ENCODE peak calls at places on chromosome 13, in four cellular contexts. W is GM23338, Q is breast epithelium, N is esophagus muscularis mucosa. F is an unnamed sample.

GRCh38 chr13:73532582-73532981 is 473.8 kb downstream of the KLF5 start:
- DNase-seq in W (no peak), Q (no peak), N (no peak), F (no peak)

GRCh38 chr13:20616059-20616797 is 49.3 kb downstream of the IFT88 start:
- DNase-seq in W (no peak), Q (no peak), N (no peak), F (no peak)

GRCh38 chr13:27960362-27961226 is 8.5 kb downstream of the CDX2 start:
- DNase-seq in W (peak; percentile 92), Q (peak; percentile 76), N (no peak), F (peak; percentile 60)

GRCh38 chr13:85700909-85701308 is 98.3 kb downstream of the SLITRK6 start:
- DNase-seq in W (no peak), Q (no peak), N (no peak), F (no peak)

GRCh38 chr13:26882731-26883130 is 122.1 kb upstream of the GPR12 start:
- DNase-seq in W (no peak), Q (no peak), N (no peak), F (no peak)

GRCh38 chr13:46961719-46962118 is 64.9 kb upstream of the HTR2A start:
- DNase-seq in W (no peak), Q (no peak), N (no peak), F (no peak)

GRCh38 chr13:78993792-78994191 is 334.8 kb upstream of the OBI1 start:
- DNase-seq in W (peak; percentile 19), Q (no peak), N (no peak), F (no peak)

GRCh38 chr13:52356327-52356726 is 49.6 kb downstream of the THSD1 start:
- DNase-seq in W (no peak), Q (no peak), N (no peak), F (no peak)

GRCh38 chr13:111503905-111504695 is 183.7 kb downstream of the TEX29 start:
- DNase-seq in W (no peak), Q (peak; percentile 10), N (no peak), F (no peak)

GRCh38 chr13:40069173-40070044 is 413.9 kb downstream of the COG6 start:
- DNase-seq in W (peak; percentile 84), Q (peak; percentile 75), N (peak; percentile 91), F (no peak)

GRCh38 chr13:31835932-31836331 is 96.6 kb downstream of the RXFP2 start:
- DNase-seq in W (no peak), Q (no peak), N (no peak), F (no peak)

GRCh38 chr13:102584423-102584822 is 12.4 kb upstream of the TPP2 start:
- DNase-seq in W (no peak), Q (no peak), N (no peak), F (no peak)

GRCh38 chr13:106797081-106797640 is 229.2 kb upstream of the ARGLU1 start:
- DNase-seq in W (no peak), Q (no peak), N (no peak), F (no peak)

GRCh38 chr13:71866173-71867091 is 572 bp downstream of the DACH1 start:
- DNase-seq in W (peak; percentile 33), Q (peak; percentile 51), N (no peak), F (no peak)

GRCh38 chr13:97359181-97360057 is 74.5 kb upstream of the RAP2A start:
- DNase-seq in W (peak; percentile 88), Q (no peak), N (no peak), F (no peak)

GRCh38 chr13:106710267-106710666 is 142.3 kb upstream of the ARGLU1 start:
- DNase-seq in W (no peak), Q (no peak), N (no peak), F (no peak)

GRCh38 chr13:44274838-44275237 is 98.8 kb upstream of the SERP2 start:
- DNase-seq in W (no peak), Q (no peak), N (no peak), F (no peak)

GRCh38 chr13:100510208-100510997 is 78.2 kb downstream of the GGACT start:
- DNase-seq in W (peak; percentile 71), Q (no peak), N (no peak), F (no peak)

GRCh38 chr13:96968027-96968426 is 26.2 kb downstream of the OXGR1 start:
- DNase-seq in W (no peak), Q (no peak), N (no peak), F (no peak)

GRCh38 chr13:84653915-84654534 is 771.8 kb upstream of the SLITRK1 start:
- DNase-seq in W (no peak), Q (no peak), N (no peak), F (no peak)

GRCh38 chr13:104854698-104855097 is 1680.8 kb downstream of the EFNB2 start:
- DNase-seq in W (no peak), Q (no peak), N (no peak), F (no peak)

GRCh38 chr13:48748681-48749080 is 95.0 kb downstream of the CYSLTR2 start:
- DNase-seq in W (no peak), Q (no peak), N (no peak), F (no peak)

GRCh38 chr13:20332361-20333096 is 100.4 kb upstream of the GJB6 start:
- DNase-seq in W (no peak), Q (no peak), N (peak; percentile 89), F (no peak)

GRCh38 chr13:64928704-64929499 is 2301.2 kb downstream of the PCDH9 start:
- DNase-seq in W (no peak), Q (no peak), N (no peak), F (no peak)

GRCh38 chr13:88908896-88909535 is 1237.8 kb downstream of the SLITRK5 start:
- DNase-seq in W (no peak), Q (no peak), N (no peak), F (no peak)

GRCh38 chr13:30810261-30810701 is 74.9 kb downstream of the ALOX5AP start:
- DNase-seq in W (no peak), Q (no peak), N (no peak), F (no peak)

GRCh38 chr13:63554157-63554556 is 2138.5 kb upstream of the PCDH20 start:
- DNase-seq in W (no peak), Q (no peak), N (no peak), F (no peak)

GRCh38 chr13:25232937-25233515 is 54.3 kb downstream of the MTMR6 start:
- DNase-seq in W (peak; percentile 69), Q (no peak), N (no peak), F (no peak)

GRCh38 chr13:41354416-41354815 is 43.3 kb downstream of the NAA16 start:
- DNase-seq in W (no peak), Q (no peak), N (no peak), F (no peak)

GRCh38 chr13:41356788-41357187 is 45.7 kb downstream of the NAA16 start:
- DNase-seq in W (no peak), Q (no peak), N (no peak), F (no peak)

GRCh38 chr13:41352935-41353801 is 42.1 kb downstream of the NAA16 start:
- DNase-seq in W (peak; percentile 62), Q (no peak), N (no peak), F (no peak)
- TF ChIP-seq CTCF in W (peak; percentile 56), Q (peak; percentile 80), N (peak; percentile 83), F (peak; percentile 46)

GRCh38 chr13:113832631-113833030 is 31.2 kb downstream of the GAS6 start:
- DNase-seq in W (no peak), Q (no peak), N (no peak), F (no peak)

GRCh38 chr13:113834496-113835200 is 29.2 kb downstream of the GAS6 start:
- DNase-seq in W (no peak), Q (no peak), N (no peak), F (no peak)

GRCh38 chr13:113833111-113833830 is 30.6 kb downstream of the GAS6 start:
- DNase-seq in W (no peak), Q (no peak), N (no peak), F (no peak)

GRCh38 chr13:113831061-113831460 is 32.8 kb downstream of the GAS6 start:
- DNase-seq in W (no peak), Q (no peak), N (no peak), F (no peak)

GRCh38 chr13:113832204-113832603 is 31.7 kb downstream of the GAS6 start:
- DNase-seq in W (no peak), Q (no peak), N (no peak), F (no peak)
- TF ChIP-seq POLR2AphosphoS5 in W (no peak), Q (no peak), N (no peak), F (no peak)

DNA sequence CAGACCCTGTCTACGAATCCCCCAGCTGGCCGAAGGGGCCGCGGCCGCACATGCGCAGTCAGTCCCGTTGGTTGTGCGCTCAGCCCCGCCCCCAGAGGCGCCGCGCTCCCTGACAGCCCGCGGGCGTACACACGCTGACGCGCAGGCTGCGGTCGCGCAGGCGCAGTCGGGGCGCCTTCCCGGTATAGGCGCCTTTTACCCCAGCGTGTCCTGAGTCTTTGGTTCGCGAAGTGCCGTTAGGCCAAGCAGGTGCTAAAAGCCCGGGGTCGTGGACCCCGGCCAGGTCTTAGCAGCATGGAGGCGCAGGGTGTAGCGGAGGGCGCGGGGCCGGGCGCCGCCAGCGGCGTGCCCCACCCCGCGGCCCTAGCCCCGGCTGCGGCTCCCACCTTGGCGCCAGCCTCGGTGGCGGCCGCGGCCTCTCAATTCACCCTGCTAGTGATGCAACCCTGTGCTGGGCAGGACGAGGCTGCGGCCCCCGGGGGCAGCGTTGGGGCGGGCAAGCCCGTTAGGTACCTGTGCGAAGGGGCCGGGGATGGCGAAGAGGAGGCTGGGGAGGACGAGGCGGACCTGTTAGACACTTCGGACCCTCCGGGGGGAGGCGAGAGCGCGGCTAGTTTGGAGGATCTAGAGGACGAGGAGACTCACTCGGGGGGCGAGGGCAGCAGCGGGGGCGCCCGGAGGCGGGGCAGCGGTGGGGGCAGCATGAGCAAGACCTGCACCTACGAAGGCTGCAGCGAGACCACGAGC is at the start of gene RFXAP:
- DNase-seq in W (peak; percentile 94), Q (peak; percentile 70), N (peak; percentile 96), F (no peak)
- TF ChIP-seq CTCF in W (no peak), Q (no peak), N (peak; percentile 26), F (no peak)

GRCh38 chr13:90618133-90618532 is 729.4 kb upstream of the MIR17HG start:
- DNase-seq in W (peak; percentile 33), Q (no peak), N (no peak), F (no peak)

GRCh38 chr13:90628471-90628870 is 719.0 kb upstream of the MIR17HG start:
- DNase-seq in W (no peak), Q (no peak), N (no peak), F (no peak)

GRCh38 chr13:90627813-90628212 is 719.7 kb upstream of the MIR17HG start:
- DNase-seq in W (no peak), Q (no peak), N (no peak), F (no peak)

GRCh38 chr13:90623318-90624011 is 724.0 kb upstream of the MIR17HG start:
- DNase-seq in W (no peak), Q (no peak), N (no peak), F (no peak)

GRCh38 chr13:90622547-90622946 is 724.9 kb upstream of the MIR17HG start:
- DNase-seq in W (no peak), Q (no peak), N (no peak), F (no peak)
- TF ChIP-seq POLR2AphosphoS5 in W (no peak), Q (no peak), N (no peak), F (no peak)

DNA sequence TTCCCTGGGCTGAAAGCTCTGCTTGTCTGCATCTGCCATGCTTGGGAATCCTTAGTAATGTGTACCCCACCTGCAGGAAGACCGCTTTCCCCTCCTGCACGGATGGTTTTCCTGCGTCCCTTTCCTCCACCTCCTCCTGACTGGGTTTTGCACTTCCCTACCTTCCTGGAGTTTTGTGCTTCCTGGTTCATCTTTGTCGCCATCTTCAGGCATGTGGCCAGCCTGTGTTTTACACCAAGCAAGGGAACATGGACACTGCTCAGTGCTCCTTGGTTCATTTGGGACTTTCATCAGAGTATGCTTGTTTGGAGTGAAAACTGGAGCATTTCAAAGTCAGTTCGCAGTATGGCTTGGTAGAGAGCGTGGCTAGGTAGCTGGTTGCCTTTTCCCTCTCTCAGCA is 30.7 kb downstream of the ERICH6B start:
- DNase-seq in W (peak; percentile 43), Q (no peak), N (no peak), F (no peak)
- TF ChIP-seq CTCF in W (peak; percentile 65), Q (no peak), N (no peak), F (no peak)

GRCh38 chr13:62185631-62186256 is 770.1 kb upstream of the PCDH20 start:
- DNase-seq in W (peak; percentile 58), Q (no peak), N (no peak), F (no peak)
- TF ChIP-seq POLR2AphosphoS5 in W (no peak), Q (no peak), N (no peak), F (no peak)